ENCODE peak calls at places on chromosomes 6 and 20, in four cellular contexts. N is SK-N-SH, M is GM12878, U is HepG2. I is an unnamed sample.

GRCh38 chr6:31717499-31718222 is 2.5 kb downstream of the LY6G6D start:
- DNase-seq in N (no peak), M (no peak), U (peak), I (peak)

GRCh38 chr6:41531591-41532582 is 14.3 kb upstream of the FOXP4 start:
- DNase-seq in N (peak), M (peak), U (no peak), I (no peak)

GRCh38 chr6:84605308-84605707 is 159.1 kb downstream of the TBX18 start:
- DNase-seq in N (no peak), M (no peak), U (no peak), I (no peak)

GRCh38 chr6:6758915-6759654 is 170.6 kb downstream of the LY86 start:
- DNase-seq in N (peak), M (peak), U (peak), I (peak)

GRCh38 chr20:461254-462198 is 807 bp downstream of the TBC1D20 start:
- DNase-seq in N (no peak), M (no peak), U (no peak), I (peak)

GRCh38 chr6:149755300-149756260 is 6.0 kb downstream of the PCMT1 start:
- DNase-seq in N (no peak), M (no peak), U (no peak), I (no peak)

GRCh38 chr6:27472617-27473400 is at the start of gene ZNF184:
- DNase-seq in N (peak), M (peak), U (peak), I (peak)

GRCh38 chr6:170291271-170292110 is 613 bp upstream of the DLL1 start:
- DNase-seq in N (peak), M (no peak), U (no peak), I (no peak)

GRCh38 chr20:10309326-10309725 is 90.7 kb downstream of the SNAP25 start:
- DNase-seq in N (peak), M (no peak), U (no peak), I (no peak)

GRCh38 chr6:143677891-143678737 is at the start of gene PHACTR2:
- DNase-seq in N (peak), M (no peak), U (peak), I (peak)

GRCh38 chr6:149337330-149337729 is 19.8 kb downstream of the TAB2 start:
- DNase-seq in N (no peak), M (no peak), U (no peak), I (no peak)

GRCh38 chr20:21388566-21388965 is 8.8 kb downstream of the NKX2-4 start:
- DNase-seq in N (no peak), M (no peak), U (no peak), I (no peak)

GRCh38 chr6:162140453-162140852 is 587.1 kb downstream of the PRKN start:
- DNase-seq in N (no peak), M (no peak), U (no peak), I (no peak)

GRCh38 chr6:49556429-49556837 is 6.0 kb downstream of the C6orf141 start:
- DNase-seq in N (no peak), M (no peak), U (peak), I (peak)

DNA sequence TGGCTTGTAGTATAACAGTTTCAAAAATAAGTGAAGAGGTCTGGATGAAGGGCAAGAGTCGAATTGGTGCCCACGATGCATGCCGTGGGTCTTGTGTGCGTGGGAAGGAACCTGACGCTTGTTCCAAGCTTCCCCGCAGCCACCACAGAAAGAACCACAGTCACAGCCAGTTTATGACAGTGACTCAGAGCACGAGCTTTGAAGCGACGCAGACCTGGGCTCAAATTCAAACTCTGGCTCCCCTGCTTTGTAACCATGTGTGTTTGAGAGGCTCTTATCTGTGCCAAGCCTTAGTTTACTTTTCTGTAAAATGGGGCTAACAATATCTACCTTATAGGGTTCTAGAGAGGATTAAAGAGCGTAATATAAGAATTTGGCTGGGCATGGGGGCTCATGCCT is 65.5 kb downstream of the SYNJ2 start:
- DNase-seq in N (no peak), M (no peak), U (no peak), I (no peak)
- TF ChIP-seq GABPA in N (no peak), M (no peak), U (no peak), I (no peak)

GRCh38 chr20:9035129-9035528 is 33.8 kb upstream of the PLCB4 start:
- DNase-seq in N (no peak), M (no peak), U (no peak), I (no peak)
- TF ChIP-seq MXI1 in N (no peak), M (no peak), U (no peak), I (no peak)

GRCh38 chr6:153849072-153849759 is 189.8 kb upstream of the OPRM1 start:
- DNase-seq in N (no peak), M (no peak), U (no peak), I (no peak)
- TF ChIP-seq YY1 in N (no peak), M (no peak), U (no peak), I (no peak)

DNA sequence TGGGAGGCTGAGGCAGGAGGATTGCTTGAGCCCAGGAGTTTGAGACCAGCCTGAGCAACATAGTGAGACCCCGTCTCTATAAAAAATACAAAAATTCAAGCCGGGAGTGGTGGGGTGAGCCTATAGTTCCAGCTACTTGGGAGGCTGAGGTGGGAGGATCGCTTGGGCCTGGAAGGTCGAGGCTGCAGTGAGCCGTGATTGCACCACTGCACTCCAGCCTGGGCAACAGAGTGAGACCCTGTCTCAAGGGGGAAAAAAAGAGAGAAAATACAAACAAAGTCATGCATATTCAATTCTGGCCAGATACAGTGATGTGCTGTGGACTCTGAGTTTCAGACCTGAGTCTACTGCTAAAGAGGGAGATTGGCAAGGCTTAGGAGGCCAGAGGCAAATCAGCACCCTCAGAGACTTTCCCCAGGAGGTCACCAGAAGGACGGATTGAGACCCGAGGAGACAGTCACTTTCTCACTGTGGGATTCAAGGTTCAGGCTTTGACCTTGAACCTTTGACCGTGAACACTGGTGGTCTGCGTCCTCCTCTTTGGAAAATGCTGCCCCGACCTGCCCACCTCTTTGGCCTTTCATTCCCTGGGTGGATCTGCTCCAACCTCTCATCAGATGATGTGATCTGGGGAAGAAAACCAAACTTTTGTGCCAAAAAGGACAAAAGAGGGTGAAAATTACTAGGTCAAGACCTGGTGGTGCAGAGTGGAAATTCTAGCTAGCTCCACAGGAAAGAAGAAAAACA is 31.2 kb downstream of the TGM2 start:
- DNase-seq in N (no peak), M (no peak), U (no peak), I (no peak)
- TF ChIP-seq GABPA in N (no peak), M (no peak), U (no peak), I (no peak)

GRCh38 chr6:35922139-35922554 is 1.2 kb upstream of the SRPK1 start:
- DNase-seq in N (no peak), M (no peak), U (peak), I (no peak)

GRCh38 chr6:35916056-35916455 is 4.8 kb downstream of the SRPK1 start:
- DNase-seq in N (no peak), M (no peak), U (no peak), I (no peak)

GRCh38 chr6:35920793-35921732 is at the start of gene SRPK1:
- DNase-seq in N (peak), M (peak), U (peak), I (peak)

GRCh38 chr6:35919085-35919826 is 1.6 kb downstream of the SRPK1 start:
- DNase-seq in N (no peak), M (no peak), U (peak), I (no peak)

GRCh38 chr6:35919827-35920751 is 809 bp downstream of the SRPK1 start:
- DNase-seq in N (peak), M (no peak), U (peak), I (peak)
- TF ChIP-seq MXI1 in N (peak), M (peak), U (peak), I (no peak)

DNA sequence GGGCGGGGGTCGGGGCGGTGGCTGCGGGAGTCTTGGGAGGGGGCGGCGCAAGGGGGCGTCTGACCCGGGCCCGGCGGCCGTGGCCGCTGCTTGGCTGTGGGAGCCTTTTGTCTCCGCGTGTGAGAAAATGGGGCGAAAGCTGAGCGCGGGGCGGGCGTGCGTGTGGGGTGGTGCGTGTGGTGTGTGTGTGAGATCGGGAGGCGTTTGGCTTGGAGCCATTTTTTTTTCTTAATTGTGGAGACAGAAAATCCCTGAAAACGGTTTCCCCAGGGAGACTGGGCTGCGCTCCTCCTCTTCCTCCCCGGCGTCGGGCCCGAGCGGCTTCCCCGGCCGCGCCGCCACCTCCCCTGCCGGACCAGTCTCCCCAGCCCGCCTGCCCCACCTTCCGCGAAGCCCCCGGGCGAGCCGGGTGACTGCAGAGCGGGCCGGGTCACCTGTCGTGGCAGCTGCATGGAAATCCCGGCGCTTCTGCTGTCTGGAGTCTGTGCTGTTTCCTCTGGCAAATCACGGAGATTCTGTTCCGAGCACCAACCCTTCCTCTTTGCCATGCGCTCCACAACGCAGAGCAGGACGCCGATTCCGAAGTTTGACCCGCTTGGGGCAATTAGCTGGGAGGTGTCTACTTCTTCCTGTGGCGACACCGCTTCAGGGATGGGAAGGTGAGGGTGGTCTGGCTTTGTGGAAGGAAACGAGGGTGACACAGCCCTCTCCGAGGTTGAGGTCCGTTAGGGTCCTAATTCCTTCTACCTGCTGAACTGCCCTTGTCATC is 64.5 kb downstream of the GTF2H5 start:
- DNase-seq in N (peak), M (no peak), U (peak), I (peak)
- TF ChIP-seq YY1 in N (no peak), M (peak), U (peak), I (no peak)

DNA sequence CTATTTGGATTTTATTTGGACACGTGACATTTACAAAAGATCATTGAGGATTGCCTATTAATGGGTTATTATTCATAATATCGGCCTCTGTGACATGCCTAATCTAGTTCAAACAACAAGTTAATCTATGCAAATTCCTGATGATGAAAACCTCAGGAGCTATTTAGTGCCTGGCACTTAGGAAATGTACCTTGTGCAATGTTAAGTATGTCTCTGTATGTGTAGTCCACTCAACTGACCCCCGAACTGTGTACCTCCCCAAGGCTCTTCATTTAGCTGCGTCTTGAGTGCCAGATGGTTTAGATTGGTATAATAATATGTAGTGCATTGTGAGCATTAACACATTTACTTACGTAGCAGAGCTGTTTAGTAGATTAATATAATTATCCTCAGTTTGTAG is 6.9 kb downstream of the LAMA2 start:
- DNase-seq in N (no peak), M (no peak), U (no peak), I (no peak)
- TF ChIP-seq GABPA in N (no peak), M (no peak), U (no peak), I (no peak)